ENCODE peak calls at places on chromosomes 11 and 22, in four cellular contexts. S, Q, V and M are unnamed samples.
A peak's percentile ranks its signal among the peaks of the same experiment; 100 is the strongest.

GRCh38 chr11:72085836-72086475 is 5.3 kb downstream of the LRRC51 start:
- DNase-seq in S (no peak), Q (no peak), V (no peak), M (no peak)

GRCh38 chr11:102234779-102235439 is 82.4 kb upstream of the BIRC3 start:
- DNase-seq in S (no peak), Q (no peak), V (no peak), M (no peak)

GRCh38 chr22:26763633-26764295 is 106.4 kb downstream of the MIAT start:
- DNase-seq in S (no peak), Q (no peak), V (peak; percentile 35), M (no peak)

GRCh38 chr22:49582671-49583070 is 245.0 kb downstream of the BRD1 start:
- DNase-seq in S (no peak), Q (no peak), V (no peak), M (no peak)

GRCh38 chr11:92557848-92558247 is 333.2 kb downstream of the FAT3 start:
- DNase-seq in S (no peak), Q (no peak), V (no peak), M (no peak)

GRCh38 chr22:46851311-46851710 is 88.9 kb downstream of the TBC1D22A start:
- DNase-seq in S (no peak), Q (no peak), V (no peak), M (no peak)

GRCh38 chr11:73787051-73787642 is 527 bp upstream of the MRPL48 start:
- DNase-seq in S (no peak), Q (no peak), V (no peak), M (no peak)

GRCh38 chr11:44629732-44630345 is 64.4 kb downstream of the CD82 start:
- DNase-seq in S (no peak), Q (peak; percentile 9), V (no peak), M (no peak)

GRCh38 chr11:9760180-9760550 is 96.3 kb downstream of the SWAP70 start:
- DNase-seq in S (no peak), Q (peak; percentile 72), V (peak; percentile 92), M (no peak)

GRCh38 chr11:35608502-35608901 is 9.8 kb upstream of the FJX1 start:
- DNase-seq in S (no peak), Q (no peak), V (no peak), M (no peak)

GRCh38 chr22:25012743-25013142 is 60.2 kb downstream of the KIAA1671 start:
- DNase-seq in S (no peak), Q (no peak), V (no peak), M (no peak)

GRCh38 chr11:64745219-64745522 is 1.2 kb upstream of the RASGRP2 start:
- DNase-seq in S (no peak), Q (peak; percentile 59), V (peak; percentile 54), M (peak; percentile 76)

GRCh38 chr11:75760710-75761493 is 7.7 kb upstream of the DGAT2 start:
- DNase-seq in S (no peak), Q (no peak), V (no peak), M (no peak)

GRCh38 chr11:20483931-20484330 is 96.4 kb downstream of the PRMT3 start:
- DNase-seq in S (no peak), Q (no peak), V (no peak), M (no peak)

GRCh38 chr11:8262552-8263108 is 1.0 kb downstream of the LMO1 start:
- DNase-seq in S (peak; percentile 37), Q (no peak), V (no peak), M (peak; percentile 54)

GRCh38 chr11:134126197-134126822 is 57.4 kb downstream of the JAM3 start:
- DNase-seq in S (no peak), Q (no peak), V (no peak), M (no peak)

GRCh38 chr11:71482746-71483364 is 29.9 kb downstream of the NADSYN1 start:
- DNase-seq in S (no peak), Q (no peak), V (no peak), M (no peak)

GRCh38 chr22:17896552-17896951 is 122.3 kb upstream of the BID start:
- DNase-seq in S (peak; percentile 25), Q (no peak), V (no peak), M (peak; percentile 42)

DNA sequence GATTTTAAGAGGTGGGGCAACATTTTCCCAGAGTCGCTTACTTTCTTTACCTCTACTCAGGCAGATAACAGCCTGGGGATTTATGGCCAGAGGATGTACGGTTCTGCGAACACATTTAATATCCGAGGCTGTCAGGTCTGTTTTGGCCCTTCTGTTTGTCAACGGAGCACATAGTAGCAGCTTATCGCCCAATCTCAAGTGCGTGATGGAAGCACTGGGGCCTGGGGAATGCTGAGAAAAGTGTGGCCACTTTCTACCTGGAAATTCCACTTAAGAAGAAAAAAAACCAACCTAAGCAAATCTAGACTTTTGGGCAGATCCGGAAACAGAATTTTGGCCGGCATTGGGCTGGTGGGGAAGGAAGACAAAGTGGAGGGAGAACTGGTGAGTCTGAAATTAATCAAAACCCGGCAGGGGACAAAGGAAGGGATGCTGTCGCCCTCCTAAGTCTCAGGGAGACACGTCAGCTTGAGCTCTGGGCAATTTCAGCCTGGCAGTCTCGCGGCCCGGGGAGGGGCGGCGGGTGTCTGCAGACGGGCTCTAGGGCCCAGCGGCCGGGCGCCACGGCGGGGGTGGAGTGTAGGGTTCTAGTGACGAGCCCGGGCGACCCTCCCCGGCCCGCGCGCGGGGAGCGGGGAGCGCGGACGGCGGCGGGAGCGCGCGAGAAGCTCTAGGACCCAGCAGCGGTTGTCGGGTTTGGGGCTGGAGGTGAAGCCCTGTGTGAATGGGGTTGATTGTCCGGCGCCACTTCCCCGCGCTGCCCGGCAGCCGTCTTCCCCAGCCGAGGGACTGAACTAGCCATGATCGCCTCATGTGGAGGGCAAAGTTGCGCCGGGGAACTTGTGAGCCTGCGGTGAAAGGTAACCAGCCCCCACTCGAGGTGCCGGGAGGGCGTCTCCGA is at the start of gene AMOTL1:
- DNase-seq in S (peak; percentile 76), Q (peak; percentile 63), V (peak; percentile 81), M (peak; percentile 89)
- TF ChIP-seq CTCF in S (peak; percentile 12), Q (no peak), V (no peak), M (no peak)

DNA sequence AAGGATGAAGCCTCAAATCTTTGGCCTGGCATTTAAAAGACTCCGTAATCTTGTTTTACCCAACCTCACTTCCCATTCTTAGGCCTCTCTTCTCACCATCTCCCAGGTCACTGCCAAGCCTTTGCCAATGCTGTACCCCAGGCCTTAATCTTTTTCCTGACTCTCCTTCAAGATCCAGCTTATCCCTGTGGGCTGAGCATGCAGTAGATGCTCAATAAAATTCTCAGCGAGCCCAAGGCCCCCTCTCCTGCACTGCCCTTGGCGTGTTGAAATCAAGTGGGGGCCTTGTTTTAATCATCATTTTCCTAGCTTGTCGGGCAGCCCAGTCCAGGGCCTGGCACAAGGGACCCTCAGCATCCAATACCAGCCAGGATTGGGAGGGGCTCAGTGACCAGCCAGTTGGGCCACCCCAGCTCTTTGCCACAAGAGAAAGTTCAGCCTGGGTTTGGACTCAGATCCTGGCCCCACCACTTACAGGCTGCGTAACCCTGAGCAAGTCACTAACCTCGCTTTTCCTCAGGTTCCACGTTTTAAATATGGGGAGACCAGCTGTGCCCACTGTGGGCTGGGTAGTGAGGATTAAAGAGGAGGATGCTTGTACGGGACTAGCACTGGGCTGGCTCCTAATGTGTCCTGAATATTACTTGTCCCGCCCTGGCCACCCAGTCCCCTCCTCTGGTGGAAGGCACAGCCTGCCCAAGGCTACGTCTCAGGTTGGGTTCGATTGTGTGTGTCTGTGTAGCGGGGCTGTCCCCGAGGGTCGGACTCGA is 944 bp upstream of the YWHAH start:
- DNase-seq in S (no peak), Q (no peak), V (no peak), M (no peak)
- TF ChIP-seq CTCF in S (no peak), Q (no peak), V (no peak), M (no peak)

GRCh38 chr22:20180245-20180630 is 29.4 kb upstream of the CCDC188 start:
- DNase-seq in S (no peak), Q (no peak), V (no peak), M (peak; percentile 42)
- TF ChIP-seq CTCF in S (peak; percentile 55), Q (no peak), V (no peak), M (peak; percentile 63)

GRCh38 chr11:37141707-37142106 is 543.7 kb upstream of the RAG2 start:
- DNase-seq in S (no peak), Q (no peak), V (no peak), M (no peak)
- TF ChIP-seq CTCF in S (no peak), Q (no peak), V (no peak), M (no peak)

GRCh38 chr22:39504071-39504470 is 2.0 kb downstream of the MIEF1 start:
- DNase-seq in S (no peak), Q (no peak), V (no peak), M (no peak)

GRCh38 chr22:39502789-39503464 is 837 bp downstream of the MIEF1 start:
- DNase-seq in S (no peak), Q (no peak), V (no peak), M (no peak)

GRCh38 chr22:39503590-39503989 is 1.5 kb downstream of the MIEF1 start:
- DNase-seq in S (no peak), Q (no peak), V (no peak), M (no peak)

GRCh38 chr22:39501644-39502108 is 414 bp upstream of the MIEF1 start:
- DNase-seq in S (no peak), Q (no peak), V (no peak), M (no peak)

GRCh38 chr22:39502109-39502788 is at the start of gene MIEF1:
- DNase-seq in S (peak; percentile 95), Q (peak; percentile 99), V (peak; percentile 98), M (peak; percentile 93)
- TF ChIP-seq CTCF in S (no peak), Q (no peak), V (no peak), M (no peak)

GRCh38 chr22:39601180-39601535 is 30.6 kb downstream of the CACNA1I start:
- DNase-seq in S (no peak), Q (no peak), V (no peak), M (no peak)
- TF ChIP-seq CTCF in S (no peak), Q (no peak), V (no peak), M (no peak)

DNA sequence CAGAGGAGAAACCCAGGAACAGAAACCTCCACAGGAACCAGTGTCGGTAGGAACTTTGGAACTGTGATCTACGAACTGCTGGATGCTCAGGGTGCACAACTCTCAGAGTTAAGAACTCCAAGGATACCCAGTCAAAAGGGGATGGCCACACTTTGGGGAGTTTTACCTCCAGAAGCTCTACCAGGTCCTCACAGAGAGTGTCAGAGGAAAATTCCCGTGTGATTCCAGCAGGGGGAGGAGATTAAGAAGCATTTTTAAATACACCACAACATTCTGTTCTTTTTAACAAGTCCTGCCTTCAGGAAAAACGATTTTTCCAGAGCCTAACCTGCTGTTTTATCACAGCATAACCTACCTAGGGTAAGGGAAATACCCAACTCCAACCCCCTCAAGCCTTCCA is 104.0 kb downstream of the SOX6 start:
- DNase-seq in S (no peak), Q (no peak), V (no peak), M (no peak)
- TF ChIP-seq CTCF in S (peak; percentile 45), Q (no peak), V (no peak), M (peak; percentile 65)

GRCh38 chr22:37731804-37732471 is 35.1 kb downstream of the TRIOBP start:
- DNase-seq in S (no peak), Q (peak; percentile 80), V (no peak), M (no peak)
- TF ChIP-seq CTCF in S (peak; percentile 44), Q (no peak), V (no peak), M (no peak)

GRCh38 chr11:13486926-13487660 is 8.7 kb downstream of the PTH start:
- DNase-seq in S (peak; percentile 31), Q (peak; percentile 74), V (no peak), M (peak; percentile 9)

GRCh38 chr11:13487661-13488030 is 8.2 kb downstream of the PTH start:
- DNase-seq in S (no peak), Q (peak; percentile 37), V (no peak), M (no peak)
- TF ChIP-seq CTCF in S (peak; percentile 21), Q (peak; percentile 25), V (no peak), M (no peak)